ENCODE peak calls at places on chromosomes 1 and 21, in eight cellular contexts. Z is stimulated activated CD4-positive, alpha-beta T cell treated with anti-CD3 and anti-CD28 coated beads, Interleukin-15, amount 100 ng/mL, for 1 hour; V is nephron progenitor cell; R is left ventricle myocardium superior; N is hypothalamus; T is psoas muscle; S is AG09319; U is substantia nigra. B is an unnamed sample.

GRCh38 chr1:32250893-32251716 is at the start of gene LCK:
- DNase-seq in Z (peak), V (no peak), S (no peak), R (no peak), U (no peak), N (no peak), T (no peak), B (peak)

GRCh38 chr1:6958407-6958806 is 173.2 kb downstream of the CAMTA1 start:
- DNase-seq in V (no peak), T (no peak), S (no peak), R (no peak), N (no peak), Z (no peak), U (no peak), B (no peak)

GRCh38 chr1:175708787-175709186 is 34.6 kb downstream of the TNR start:
- DNase-seq in T (no peak), U (no peak), S (no peak), Z (no peak), V (no peak), N (no peak), R (no peak), B (no peak)

GRCh38 chr1:79875187-79875586 is 868.7 kb upstream of the ADGRL4 start:
- DNase-seq in R (no peak), V (no peak), N (no peak), U (no peak), S (no peak), Z (no peak), T (no peak), B (no peak)

GRCh38 chr1:53477626-53478025 is 18.4 kb downstream of the DMRTB1 start:
- DNase-seq in S (no peak), V (no peak), T (no peak), R (no peak), Z (no peak), U (no peak), N (no peak), B (no peak)

GRCh38 chr1:3746784-3747521 is 5.3 kb upstream of the CCDC27 start:
- DNase-seq in U (peak), N (peak), Z (peak), T (peak), V (peak), S (peak), R (peak), B (peak)

GRCh38 chr1:198671136-198671535 is 32.3 kb downstream of the PTPRC start:
- DNase-seq in Z (no peak), R (no peak), V (no peak), S (no peak), N (no peak), U (no peak), T (no peak), B (no peak)

GRCh38 chr1:52057876-52058275 is 1.8 kb downstream of the BTF3L4 start:
- DNase-seq in R (no peak), V (no peak), Z (no peak), S (no peak), N (no peak), T (no peak), U (no peak), B (no peak)

GRCh38 chr21:29526545-29526944 is 227.8 kb downstream of the BACH1 start:
- DNase-seq in Z (no peak), V (no peak), S (no peak), N (no peak), R (no peak), U (no peak), T (no peak), B (no peak)

GRCh38 chr1:112714313-112715263 is 544 bp downstream of the PPM1J start:
- DNase-seq in N (no peak), Z (no peak), V (peak), U (no peak), R (peak), S (no peak), T (peak), B (no peak)

GRCh38 chr1:181135462-181135781 is 46.9 kb downstream of the IER5 start:
- DNase-seq in Z (no peak), S (no peak), R (no peak), N (no peak), T (no peak), V (no peak), U (no peak), B (no peak)

GRCh38 chr1:24925082-24925779 is 4.8 kb downstream of the RUNX3 start:
- DNase-seq in V (no peak), T (no peak), S (no peak), Z (peak), N (no peak), U (no peak), R (no peak), B (peak)

GRCh38 chr1:93694833-93695232 is 13.2 kb upstream of the BCAR3 start:
- DNase-seq in S (no peak), R (no peak), T (no peak), U (no peak), N (no peak), Z (no peak), V (no peak), B (no peak)

GRCh38 chr1:187121661-187122060 is 292.9 kb downstream of the PLA2G4A start:
- DNase-seq in S (no peak), T (no peak), V (no peak), U (no peak), N (no peak), Z (no peak), R (no peak), B (no peak)

GRCh38 chr1:53148123-53148522 is 5.7 kb upstream of the SLC1A7 start:
- DNase-seq in U (no peak), N (no peak), S (no peak), T (no peak), Z (no peak), R (no peak), V (no peak), B (no peak)

GRCh38 chr1:160739098-160739511 is at the start of gene SLAMF7:
- DNase-seq in U (no peak), T (no peak), N (no peak), Z (no peak), S (no peak), V (no peak), R (no peak), B (no peak)